ENCODE peak calls at places on chromosomes 2 and 18, in nine cellular contexts. B, R, I, Q, U, C, D, K and V are unnamed samples.
A peak's percentile ranks its signal among the peaks of the same experiment; 100 is the strongest.

GRCh38 chr2:137772451-137772850 is 191.8 kb upstream of the HNMT start:
- DNase-seq in C (no peak), I (no peak), B (no peak), R (no peak), U (peak; percentile 54), D (no peak), Q (no peak), K (no peak), V (no peak)

GRCh38 chr2:36380624-36381481 is 25.3 kb downstream of the CRIM1 start:
- DNase-seq in I (peak; percentile 81), U (no peak), C (no peak), R (peak; percentile 95), Q (no peak), D (no peak), K (peak; percentile 99), B (peak; percentile 42), V (no peak)

GRCh38 chr2:106566050-106566449 is 78.9 kb downstream of the CD8B2 start:
- DNase-seq in I (no peak), C (no peak), R (no peak), Q (no peak), U (no peak), K (peak; percentile 21), B (no peak), D (no peak), V (no peak)

GRCh38 chr2:165013944-165014619 is 58.8 kb upstream of the SLC38A11 start:
- DNase-seq in R (no peak), C (no peak), U (no peak), Q (no peak), K (no peak), B (no peak), D (no peak), I (no peak), V (no peak)

GRCh38 chr2:201774546-201774945 is 6.2 kb downstream of the ALS2 start:
- DNase-seq in U (no peak), C (no peak), I (no peak), K (no peak), Q (no peak), D (no peak), R (no peak), B (no peak), V (no peak)

GRCh38 chr2:160635488-160635887 is 141.9 kb upstream of the RBMS1 start:
- DNase-seq in C (no peak), Q (no peak), I (no peak), K (no peak), B (no peak), U (no peak), D (no peak), R (no peak), V (no peak)

GRCh38 chr2:19902272-19902730 is 518 bp upstream of the TTC32 start:
- DNase-seq in K (no peak), I (no peak), B (peak; percentile 29), U (no peak), R (peak; percentile 15), Q (peak; percentile 30), D (no peak), C (no peak), V (no peak)

GRCh38 chr18:13137939-13138821 is 80.4 kb upstream of the LDLRAD4 start:
- DNase-seq in D (peak; percentile 77), K (peak; percentile 99), B (no peak), C (no peak), I (peak; percentile 27), R (peak; percentile 70), Q (peak; percentile 12), U (peak; percentile 79), V (no peak)

GRCh38 chr2:5539281-5540211 is 152.6 kb upstream of the SOX11 start:
- DNase-seq in K (no peak), I (peak; percentile 28), R (no peak), U (no peak), D (no peak), C (no peak), Q (no peak), B (no peak), V (no peak)

GRCh38 chr2:128535928-128536327 is 217.3 kb upstream of the HS6ST1 start:
- DNase-seq in C (peak; percentile 54), K (peak; percentile 23), R (no peak), B (no peak), I (no peak), D (no peak), Q (no peak), U (no peak), V (no peak)

GRCh38 chr2:5596848-5597247 is 95.3 kb upstream of the SOX11 start:
- DNase-seq in Q (no peak), D (no peak), C (no peak), U (no peak), K (no peak), R (no peak), I (no peak), B (peak; percentile 38), V (no peak)

GRCh38 chr2:143802242-143802641 is 673.0 kb downstream of the ARHGAP15 start:
- DNase-seq in R (peak; percentile 4), K (no peak), C (no peak), I (no peak), Q (no peak), U (no peak), B (no peak), D (peak; percentile 8), V (no peak)

GRCh38 chr2:189836644-189837043 is 52.4 kb downstream of the PMS1 start:
- DNase-seq in C (no peak), R (peak; percentile 82), B (no peak), K (no peak), I (no peak), D (no peak), Q (no peak), U (no peak), V (peak; percentile 73)

GRCh38 chr18:24534737-24535136 is 74.3 kb downstream of the HRH4 start:
- DNase-seq in D (no peak), C (no peak), K (no peak), B (no peak), I (no peak), Q (no peak), U (no peak), R (no peak), V (no peak)

GRCh38 chr2:230343747-230344146 is 16.8 kb downstream of the SP140L start:
- DNase-seq in I (no peak), R (no peak), U (no peak), D (no peak), K (no peak), B (no peak), Q (no peak), C (no peak), V (no peak)

GRCh38 chr18:23798824-23799223 is 109.6 kb downstream of the LAMA3 start:
- DNase-seq in Q (no peak), K (no peak), I (no peak), R (no peak), U (no peak), D (no peak), C (no peak), B (no peak), V (no peak)

GRCh38 chr2:238379096-238379810 is 47.5 kb upstream of the ASB1 start:
- DNase-seq in K (no peak), R (no peak), I (no peak), D (no peak), C (no peak), Q (peak; percentile 16), U (peak; percentile 59), B (no peak), V (no peak)

GRCh38 chr2:218888341-218888740 is 7.7 kb downstream of the WNT10A start:
- DNase-seq in U (no peak), D (no peak), I (no peak), R (no peak), C (no peak), B (no peak), K (no peak), Q (no peak), V (no peak)

GRCh38 chr18:9827211-9827855 is 58.4 kb upstream of the TXNDC2 start:
- DNase-seq in K (no peak), U (no peak), Q (no peak), B (no peak), I (no peak), R (no peak), D (no peak), C (no peak), V (no peak)

DNA sequence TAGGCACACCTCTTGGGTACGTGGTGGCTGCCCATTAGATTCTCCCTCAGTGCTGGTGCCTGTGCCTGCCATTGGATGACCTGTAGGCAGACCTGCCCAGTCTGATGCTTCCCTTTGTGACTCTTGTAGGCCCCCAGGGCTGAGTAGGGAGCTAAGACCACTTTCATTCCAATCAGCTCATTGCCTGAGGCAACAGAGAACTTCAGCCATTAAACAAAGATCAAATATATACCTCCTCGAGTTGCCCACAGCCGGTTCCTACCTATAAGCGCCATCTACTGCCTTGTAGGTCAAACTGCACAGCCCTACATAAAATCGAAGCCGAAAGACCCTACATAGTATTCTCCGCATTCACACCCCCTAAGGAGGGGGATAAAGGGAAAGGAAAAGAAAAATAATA is 184.6 kb downstream of the ETAA1 start:
- DNase-seq in U (no peak), Q (peak; percentile 5), K (no peak), I (peak; percentile 89), B (no peak), C (no peak), R (no peak), D (no peak), V (no peak)
- TF ChIP-seq REST in U (no peak), Q (no peak), K (no peak), I (no peak), B (no peak), C (no peak), R (no peak), D (no peak), V (no peak)

GRCh38 chr2:86487062-86487461 is 45.9 kb downstream of the KDM3A start:
- DNase-seq in I (peak; percentile 8), K (no peak), Q (no peak), B (no peak), R (peak; percentile 18), C (no peak), D (no peak), U (no peak), V (no peak)
- TF ChIP-seq REST in I (no peak), K (no peak), Q (no peak), B (no peak), R (no peak), C (no peak), D (no peak), U (no peak), V (no peak)

GRCh38 chr2:27446057-27446456 is 3.9 kb downstream of the KRTCAP3 start:
- DNase-seq in K (peak; percentile 33), U (no peak), D (no peak), C (no peak), Q (no peak), B (no peak), R (no peak), I (no peak), V (no peak)
- TF ChIP-seq REST in K (no peak), U (no peak), D (no peak), C (no peak), Q (no peak), B (no peak), R (no peak), I (no peak), V (no peak)

DNA sequence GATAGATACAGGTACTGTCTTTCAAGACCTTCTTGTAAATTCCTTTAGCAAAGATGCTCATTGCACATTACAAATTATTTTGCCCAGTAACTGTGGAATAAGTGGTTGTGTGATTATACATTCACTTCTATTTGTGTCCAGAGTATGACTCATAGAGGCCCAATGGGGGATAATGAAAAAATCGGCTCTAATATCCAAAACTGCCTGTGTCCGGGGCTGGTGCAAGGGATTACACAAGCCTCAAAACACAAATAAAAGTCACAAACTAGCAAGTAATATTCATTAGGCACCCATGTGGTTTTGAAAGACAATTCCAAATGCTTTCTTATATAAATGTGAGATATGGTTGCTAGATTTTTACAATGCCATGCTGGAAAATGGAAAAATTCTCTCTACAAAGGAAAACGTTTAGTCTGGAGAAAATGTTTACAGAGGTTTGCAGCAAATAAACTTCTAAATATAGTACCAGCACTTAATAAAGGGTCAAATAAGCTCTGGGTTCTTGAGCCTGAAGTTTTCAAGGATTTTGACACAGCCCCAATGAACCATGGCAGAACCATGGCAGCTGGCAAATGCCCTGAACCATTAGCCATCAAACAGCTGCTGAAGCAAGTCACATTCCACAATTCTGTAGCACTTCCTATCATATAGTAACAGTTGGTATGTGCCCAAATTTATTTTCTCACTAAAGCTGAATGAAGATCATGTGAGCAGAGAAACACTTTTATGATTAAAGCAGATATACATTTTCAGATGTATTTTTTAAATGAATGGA is 40.5 kb downstream of the IRS1 start:
- DNase-seq in Q (no peak), C (peak; percentile 48), U (no peak), I (no peak), R (no peak), D (no peak), K (no peak), B (no peak), V (no peak)
- TF ChIP-seq REST in Q (no peak), C (no peak), U (no peak), I (no peak), R (no peak), D (no peak), K (no peak), B (no peak), V (no peak)